ENCODE peak calls at places on chromosome 2, in five cellular contexts. U is uterus, Q is dorsolateral prefrontal cortex, T is astrocyte of the spinal cord, R is kidney epithelial cell. C is an unnamed sample.

GRCh38 chr2:33134086-33134763 is 187.5 kb downstream of the LTBP1 start:
- DNase-seq in U (peak; percentile 71), Q (no peak), T (peak; percentile 99), R (peak; percentile 82), C (peak; percentile 95)

GRCh38 chr2:136670-137069 is 90.4 kb upstream of the FAM110C start:
- DNase-seq in U (no peak), Q (no peak), T (no peak), R (no peak), C (no peak)

GRCh38 chr2:195094330-195094729 is 562.7 kb upstream of the SLC39A10 start:
- DNase-seq in U (no peak), Q (no peak), T (peak; percentile 31), R (no peak), C (peak; percentile 37)

GRCh38 chr2:189086710-189087109 is 92.9 kb downstream of the COL5A2 start:
- DNase-seq in U (no peak), Q (no peak), T (peak; percentile 51), R (no peak), C (peak; percentile 70)

GRCh38 chr2:28662468-28663095 is 89.0 kb upstream of the PPP1CB start:
- DNase-seq in U (peak; percentile 74), Q (no peak), T (peak; percentile 63), R (peak; percentile 95), C (peak; percentile 84)

GRCh38 chr2:216015722-216016464 is 2.5 kb upstream of the MREG start:
- DNase-seq in U (no peak), Q (no peak), T (no peak), R (no peak), C (no peak)

GRCh38 chr2:168470188-168470879 is 14.3 kb downstream of the CERS6 start:
- DNase-seq in U (no peak), Q (no peak), T (no peak), R (no peak), C (no peak)

GRCh38 chr2:120881981-120882788 is 146.5 kb downstream of the GLI2 start:
- DNase-seq in U (peak; percentile 44), Q (no peak), T (no peak), R (no peak), C (no peak)

GRCh38 chr2:176709541-176709951 is 440.3 kb downstream of the MTX2 start:
- DNase-seq in U (peak; percentile 35), Q (no peak), T (peak; percentile 37), R (no peak), C (peak; percentile 5)

GRCh38 chr2:168456526-168457176 is 579 bp downstream of the CERS6 start:
- DNase-seq in U (peak; percentile 52), Q (peak; percentile 52), T (peak; percentile 29), R (no peak), C (peak; percentile 45)

GRCh38 chr2:28717339-28717758 is 34.3 kb upstream of the PPP1CB start:
- DNase-seq in U (peak; percentile 48), Q (no peak), T (peak; percentile 70), R (peak; percentile 67), C (peak; percentile 94)

GRCh38 chr2:212027681-212028628 is 510.6 kb downstream of the ERBB4 start:
- DNase-seq in U (no peak), Q (no peak), T (no peak), R (no peak), C (peak; percentile 79)

GRCh38 chr2:221705478-221705877 is 133.4 kb upstream of the EPHA4 start:
- DNase-seq in U (no peak), Q (no peak), T (no peak), R (no peak), C (no peak)

GRCh38 chr2:98936133-98936916 is at the start of gene CRACDL:
- DNase-seq in U (no peak), Q (no peak), T (no peak), R (no peak), C (no peak)
- TF ChIP-seq CTCF in U (no peak), Q (no peak), T (no peak), R (peak; percentile 8), C (no peak)

GRCh38 chr2:128405981-128406601 is 87.4 kb upstream of the HS6ST1 start:
- DNase-seq in U (no peak), Q (no peak), T (no peak), R (no peak), C (no peak)

GRCh38 chr2:128405467-128405900 is 86.8 kb upstream of the HS6ST1 start:
- DNase-seq in U (no peak), Q (no peak), T (no peak), R (no peak), C (no peak)

GRCh38 chr2:128402921-128403670 is 84.4 kb upstream of the HS6ST1 start:
- DNase-seq in U (no peak), Q (no peak), T (no peak), R (no peak), C (no peak)

GRCh38 chr2:128404709-128405466 is 86.2 kb upstream of the HS6ST1 start:
- DNase-seq in U (no peak), Q (no peak), T (no peak), R (no peak), C (no peak)

DNA sequence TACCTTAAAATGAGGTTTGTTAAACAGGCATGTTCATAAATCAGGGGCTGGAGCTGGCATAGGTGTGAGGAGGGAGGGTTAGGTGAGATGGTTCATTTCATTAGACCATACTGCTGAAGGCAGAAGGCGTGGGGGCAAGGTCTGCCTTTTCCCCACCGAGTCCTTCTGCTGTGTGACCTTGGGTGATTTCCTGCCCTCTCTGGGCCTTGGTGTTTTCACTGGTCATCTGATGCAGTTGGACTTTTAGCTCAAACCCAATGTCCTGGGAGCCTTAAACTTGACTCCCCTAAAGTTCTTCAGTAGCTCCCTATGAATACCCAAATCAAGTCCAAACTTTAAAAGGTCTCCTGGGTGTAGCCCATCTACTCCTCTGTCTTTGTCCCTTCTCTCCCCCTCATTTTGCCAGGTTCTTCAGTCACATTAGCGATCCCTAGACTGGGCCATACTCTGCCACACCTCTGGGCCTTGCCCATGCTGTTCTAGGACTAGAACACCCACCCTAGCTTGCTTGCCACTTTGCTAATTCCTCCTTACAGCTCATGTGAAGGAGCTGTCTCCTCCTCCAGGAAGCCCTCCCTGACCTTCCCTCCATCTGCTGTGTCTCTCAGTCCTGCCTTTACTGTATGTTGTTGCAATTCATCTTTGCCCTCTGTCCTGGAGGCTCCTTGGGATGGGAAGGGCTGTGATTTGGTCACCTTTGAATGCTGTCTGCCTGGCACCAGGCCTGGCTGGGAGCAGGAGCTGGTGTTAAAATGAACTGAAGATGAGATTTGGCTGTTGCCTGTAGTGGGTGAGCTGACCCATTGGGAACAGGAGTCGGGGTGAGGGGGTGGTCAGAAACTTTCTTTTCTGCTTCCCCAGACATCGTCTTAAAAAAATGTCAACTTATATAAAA is 85.4 kb upstream of the HS6ST1 start:
- DNase-seq in U (no peak), Q (no peak), T (no peak), R (no peak), C (no peak)
- H3K4me3 ChIP-seq in U (no peak overlapping the region), Q (no peak overlapping the region), T (no peak overlapping the region), R (no peak overlapping the region), C (no peak overlapping the region)

GRCh38 chr2:40406485-40407289 is 45.2 kb downstream of the SLC8A1 start:
- DNase-seq in U (no peak), Q (no peak), T (no peak), R (no peak), C (no peak)

GRCh38 chr2:40409734-40410133 is 42.2 kb downstream of the SLC8A1 start:
- DNase-seq in U (no peak), Q (no peak), T (no peak), R (no peak), C (no peak)

GRCh38 chr2:40412456-40412855 is 39.4 kb downstream of the SLC8A1 start:
- DNase-seq in U (no peak), Q (no peak), T (peak; percentile 29), R (no peak), C (no peak)

GRCh38 chr2:40415391-40415790 is 36.5 kb downstream of the SLC8A1 start:
- DNase-seq in U (no peak), Q (no peak), T (no peak), R (no peak), C (no peak)

GRCh38 chr2:40410695-40411094 is 41.2 kb downstream of the SLC8A1 start:
- DNase-seq in U (no peak), Q (no peak), T (no peak), R (no peak), C (no peak)
- TF ChIP-seq CTCF in U (no peak), Q (no peak), T (no peak), R (no peak), C (no peak)

GRCh38 chr2:241189093-241189855 is 797 bp downstream of the ANO7 start:
- DNase-seq in U (no peak), Q (no peak), T (no peak), R (no peak), C (no peak)
- H3K4me3 ChIP-seq in U (no peak overlapping the region), Q (no peak overlapping the region), T (no peak overlapping the region), R (no peak overlapping the region), C (no peak overlapping the region)

GRCh38 chr2:238159676-238160205 is 971 bp downstream of the ERFE start:
- DNase-seq in U (no peak), Q (no peak), T (no peak), R (no peak), C (no peak)

GRCh38 chr2:238162171-238162515 is 3.4 kb downstream of the ERFE start:
- DNase-seq in U (no peak), Q (no peak), T (no peak), R (no peak), C (no peak)

GRCh38 chr2:238158807-238159539 is at the start of gene ERFE:
- DNase-seq in U (peak; percentile 40), Q (no peak), T (no peak), R (no peak), C (peak; percentile 54)

GRCh38 chr2:238161291-238162051 is 2.7 kb downstream of the ERFE start:
- DNase-seq in U (no peak), Q (no peak), T (no peak), R (no peak), C (no peak)

DNA sequence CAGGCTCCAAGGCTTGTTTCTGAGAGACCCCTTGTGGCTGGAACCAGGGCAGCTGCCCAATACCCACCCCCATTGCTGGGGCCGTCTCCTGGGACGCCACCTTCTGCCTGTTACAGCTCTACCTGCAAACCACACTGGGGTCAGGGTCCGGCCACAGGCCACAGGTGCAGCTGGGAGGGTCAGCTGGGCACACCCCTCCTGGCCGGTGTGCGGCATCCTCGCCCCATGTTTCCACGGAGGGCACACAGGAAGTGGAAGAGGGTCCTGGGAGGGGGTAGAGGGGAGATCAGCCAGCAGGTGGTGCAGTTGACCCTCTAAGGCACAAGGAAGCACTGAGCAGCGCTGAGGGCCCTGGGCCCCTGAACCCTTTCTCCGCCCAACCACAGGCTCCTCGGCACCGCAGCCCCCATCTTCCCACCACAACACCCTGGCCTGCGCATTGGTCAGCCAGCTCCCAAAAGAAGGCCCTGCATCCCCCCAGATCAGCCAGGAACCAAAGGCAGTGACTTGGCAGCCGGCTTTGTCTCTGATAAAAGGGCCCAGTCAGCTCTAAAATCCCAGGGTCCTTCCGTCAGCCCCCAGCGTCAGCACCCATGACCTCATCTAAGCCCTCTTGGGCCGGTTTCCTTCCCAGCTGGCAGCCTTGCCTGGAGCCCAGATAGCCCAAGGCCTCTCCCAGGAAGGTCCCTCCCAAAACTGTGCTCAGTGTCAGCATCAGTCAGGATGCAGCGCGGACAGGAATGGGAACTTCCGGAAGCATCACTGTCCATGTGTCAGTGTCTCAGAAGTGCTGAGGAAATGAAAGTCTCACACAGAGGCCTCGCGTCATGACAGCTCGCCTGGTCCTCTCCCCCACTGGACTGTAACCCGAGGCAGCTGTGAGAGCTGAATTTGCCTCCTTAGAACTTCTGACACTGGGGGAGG is 1.7 kb downstream of the ERFE start:
- DNase-seq in U (no peak), Q (no peak), T (no peak), R (no peak), C (peak; percentile 74)
- TF ChIP-seq CTCF in U (no peak), Q (no peak), T (peak; percentile 34), R (peak; percentile 54), C (peak; percentile 26)

C was measured in cardiac fibroblast.